ENCODE peak calls at places on chromosomes 12 and 14, in five cellular contexts. R is Caco-2, V is endodermal cell, P is Karpas-422, G is prostate gland. E is an unnamed sample. For H3K9me3, the result is how much of the 10 kb centered on the place peaks cover.

GRCh38 chr12:110661337-110661972 is 27.5 kb downstream of the HVCN1 start:
- DNase-seq in P (peak), V (no peak), G (no peak), R (no peak), E (no peak)

GRCh38 chr12:66915312-66915904 is 236.5 kb upstream of the GRIP1 start:
- DNase-seq in G (no peak), P (no peak), V (no peak), R (no peak), E (no peak)

GRCh38 chr12:78447373-78447772 is 417.2 kb upstream of the SYT1 start:
- DNase-seq in V (no peak), R (no peak), P (no peak), G (no peak), E (no peak)

GRCh38 chr14:74599201-74599809 is 12.7 kb downstream of the LTBP2 start:
- DNase-seq in G (peak), V (no peak), R (no peak), P (no peak), E (no peak)

GRCh38 chr14:52080817-52081755 is 12.2 kb upstream of the NID2 start:
- DNase-seq in G (no peak), P (no peak), R (peak), V (no peak), E (peak)

GRCh38 chr14:100711117-100711462 is 15.6 kb upstream of the DLK1 start:
- DNase-seq in G (no peak), R (no peak), V (no peak), P (no peak), E (no peak)

GRCh38 chr14:104072586-104072985 is 12.9 kb upstream of the ASPG start:
- DNase-seq in G (no peak), V (no peak), R (no peak), P (no peak), E (no peak)

GRCh38 chr14:92676031-92676430 is 72.4 kb downstream of the LGMN start:
- DNase-seq in V (no peak), P (no peak), R (no peak), G (no peak), E (no peak)

GRCh38 chr14:44620106-44621019 is 113.3 kb upstream of the FSCB start:
- DNase-seq in R (no peak), P (no peak), G (no peak), V (no peak), E (no peak)

GRCh38 chr14:68627050-68627867 is 165.6 kb downstream of the ZFP36L1 start:
- DNase-seq in G (no peak), R (no peak), P (no peak), V (peak), E (no peak)
- H3K9me3 ChIP-seq in G (under half), R (under half), P (under half), V (under half), E (under half)

GRCh38 chr12:34604631-34605509 is 582.6 kb downstream of the ALG10 start:
- DNase-seq in P (no peak), G (no peak), R (no peak), V (no peak), E (no peak)

GRCh38 chr12:34601689-34602088 is 579.4 kb downstream of the ALG10 start:
- DNase-seq in V (no peak), P (no peak), G (no peak), R (peak), E (no peak)

GRCh38 chr12:34604227-34604626 is 581.9 kb downstream of the ALG10 start:
- DNase-seq in V (no peak), R (no peak), P (no peak), G (no peak), E (no peak)

GRCh38 chr12:34602213-34602940 is 580.1 kb downstream of the ALG10 start:
- DNase-seq in R (no peak), P (no peak), V (no peak), G (no peak), E (no peak)

GRCh38 chr12:34603382-34604035 is 581.2 kb downstream of the ALG10 start:
- DNase-seq in R (peak), G (no peak), V (no peak), P (no peak), E (no peak)
- H3K9me3 ChIP-seq in R (half or more), G (under half), V (under half), P (under half), E (under half)

GRCh38 chr14:106808458-106808857 is 1282.1 kb downstream of the TMEM121 start:
- DNase-seq in V (no peak), P (no peak), R (no peak), G (no peak), E (no peak)
- H3K9me3 ChIP-seq in V (half or more), P (under half), R (under half), G (under half), E (under half)

GRCh38 chr12:132530451-132530850 is 40.5 kb downstream of the FBRSL1 start:
- DNase-seq in P (no peak), G (no peak), R (no peak), V (no peak), E (no peak)
- H3K9me3 ChIP-seq in P (under half), G (under half), R (under half), V (under half), E (under half)

GRCh38 chr12:132918680-132919079 is 31.3 kb upstream of the CHFR start:
- DNase-seq in G (no peak), R (no peak), P (no peak), V (no peak), E (no peak)
- H3K9me3 ChIP-seq in G (under half), R (under half), P (under half), V (half or more), E (under half)

E was measured in MG63.